ENCODE peak calls at places on chromosomes 12 and 14, in eight cellular contexts. G, P, A, C, E, X, W and V are unnamed samples.

GRCh38 chr12:131927110-131928079 is 1.7 kb upstream of the PUS1 start:
- DNase-seq in C (no peak), A (no peak), P (no peak), X (peak; percentile 64), G (no peak), E (no peak), W (no peak), V (no peak)

GRCh38 chr14:72070458-72070857 is 138.2 kb downstream of the RGS6 start:
- DNase-seq in P (no peak), G (no peak), A (no peak), C (no peak), E (no peak), W (no peak), X (no peak), V (no peak)

GRCh38 chr12:22262309-22262708 is 72.2 kb downstream of the ST8SIA1 start:
- DNase-seq in C (peak; percentile 73), E (no peak), G (peak; percentile 76), P (no peak), W (peak; percentile 42), A (no peak), X (no peak), V (peak; percentile 31)

GRCh38 chr12:7937867-7938506 is 2.0 kb upstream of the SLC2A3 start:
- DNase-seq in P (no peak), E (peak; percentile 55), W (peak; percentile 41), G (peak; percentile 42), C (peak; percentile 26), A (no peak), X (no peak), V (peak; percentile 36)

GRCh38 chr14:57845802-57846531 is 19.9 kb downstream of the SLC35F4 start:
- DNase-seq in W (no peak), E (no peak), G (peak; percentile 54), C (peak; percentile 44), X (no peak), A (no peak), P (no peak), V (no peak)

GRCh38 chr14:104113631-104114420 is 24.6 kb upstream of the KIF26A start:
- DNase-seq in A (no peak), P (no peak), G (no peak), E (no peak), C (no peak), W (no peak), X (peak; percentile 69), V (no peak)

GRCh38 chr12:5656836-5657235 is 224.9 kb downstream of the NTF3 start:
- DNase-seq in X (no peak), P (no peak), E (no peak), C (no peak), A (no peak), G (peak; percentile 3), W (no peak), V (no peak)

GRCh38 chr12:49535921-49536525 is 2.8 kb upstream of the KCNH3 start:
- DNase-seq in X (no peak), C (no peak), P (no peak), A (no peak), E (no peak), W (no peak), G (no peak), V (no peak)

GRCh38 chr14:105478624-105479305 is 4.1 kb downstream of the CRIP2 start:
- DNase-seq in C (no peak), G (no peak), W (no peak), P (no peak), X (no peak), E (no peak), A (no peak), V (no peak)

GRCh38 chr14:105476937-105477658 is 2.5 kb downstream of the CRIP2 start:
- DNase-seq in X (no peak), E (no peak), P (no peak), G (no peak), W (no peak), C (no peak), A (no peak), V (no peak)

GRCh38 chr14:105475916-105476845 is 1.6 kb downstream of the CRIP2 start:
- DNase-seq in W (peak; percentile 65), E (no peak), X (no peak), C (peak; percentile 43), P (no peak), G (peak; percentile 67), A (no peak), V (no peak)

GRCh38 chr14:105479438-105480164 is 5.0 kb downstream of the CRIP2 start:
- DNase-seq in E (no peak), X (no peak), P (no peak), A (no peak), W (no peak), C (no peak), G (no peak), V (no peak)

DNA sequence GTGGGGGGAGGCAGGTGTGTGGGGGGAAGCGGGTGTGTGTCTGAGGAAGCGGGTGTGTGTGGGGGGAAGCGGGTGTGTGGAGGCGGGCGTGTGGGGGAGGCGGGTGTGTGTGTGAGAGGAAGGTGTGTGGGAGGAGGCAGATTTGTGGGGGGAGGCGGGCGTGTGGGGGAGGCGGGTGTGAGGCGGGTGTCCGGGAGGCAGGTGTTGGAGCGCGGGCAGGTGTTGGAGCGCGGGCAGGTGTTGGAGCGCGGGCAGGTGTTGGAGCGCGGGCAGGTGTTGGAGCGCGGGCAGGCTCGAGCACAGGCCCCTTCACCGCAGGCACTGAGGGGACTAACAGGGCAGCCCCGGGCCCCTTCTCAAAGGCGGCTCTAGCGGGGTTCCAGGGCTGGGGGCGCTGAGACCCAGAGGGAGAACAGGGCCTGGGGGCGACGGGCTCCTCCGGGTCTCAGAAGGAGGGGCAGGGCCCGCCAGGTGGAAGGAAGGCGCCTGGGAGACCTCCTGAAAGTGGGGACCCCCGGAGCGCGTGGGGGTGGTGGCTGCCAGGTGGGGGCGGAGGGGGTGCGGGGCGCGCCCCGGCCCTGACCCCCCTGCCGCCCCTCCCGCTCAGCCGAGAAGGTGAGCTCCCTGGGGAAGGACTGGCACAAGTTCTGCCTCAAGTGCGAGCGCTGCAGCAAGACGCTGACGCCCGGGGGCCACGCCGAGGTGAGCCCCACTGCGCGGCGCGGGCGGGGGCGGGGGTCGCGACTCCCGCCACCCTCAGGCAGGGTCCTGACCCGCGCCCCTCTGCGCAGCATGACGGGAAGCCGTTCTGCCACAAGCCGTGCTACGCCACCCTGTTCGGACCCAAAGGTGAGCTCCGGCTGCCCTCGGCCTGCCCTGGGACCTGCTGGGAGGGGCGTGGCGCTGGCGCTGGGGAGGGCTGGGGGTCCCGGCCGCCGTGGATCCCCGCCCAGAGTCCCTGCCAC is 3.3 kb downstream of the CRIP2 start:
- DNase-seq in P (no peak), G (no peak), A (no peak), E (no peak), W (no peak), C (no peak), X (no peak), V (no peak)
- H3K4me3 ChIP-seq in P (no peak overlapping the region), G (no peak overlapping the region), A (no peak overlapping the region), E (no peak overlapping the region), W (no peak overlapping the region), C (no peak overlapping the region), X (peak overlapping the region; percentile 66), V (no peak overlapping the region)

GRCh38 chr12:71693126-71693525 is 7.2 kb downstream of the TMEM19 start:
- DNase-seq in E (no peak), C (no peak), A (no peak), G (no peak), W (no peak), P (no peak), X (no peak), V (no peak)

GRCh38 chr12:71688961-71689570 is 3.2 kb downstream of the TMEM19 start:
- DNase-seq in A (no peak), X (no peak), P (no peak), E (no peak), G (no peak), W (no peak), C (no peak), V (no peak)

GRCh38 chr12:71695782-71696181 is 9.9 kb downstream of the TMEM19 start:
- DNase-seq in E (no peak), G (no peak), C (no peak), A (no peak), W (no peak), X (no peak), P (no peak), V (no peak)

GRCh38 chr12:71691504-71692129 is 5.7 kb downstream of the TMEM19 start:
- DNase-seq in W (no peak), G (no peak), E (no peak), C (no peak), A (no peak), P (no peak), X (no peak), V (no peak)

GRCh38 chr12:71694099-71694820 is 8.4 kb downstream of the TMEM19 start:
- DNase-seq in P (no peak), G (peak; percentile 16), X (no peak), C (no peak), E (no peak), W (peak; percentile 32), A (no peak), V (no peak)
- H3K4me3 ChIP-seq in P (no peak overlapping the region), G (no peak overlapping the region), X (no peak overlapping the region), C (no peak overlapping the region), E (no peak overlapping the region), W (no peak overlapping the region), A (no peak overlapping the region), V (no peak overlapping the region)

GRCh38 chr12:114678718-114679117 is 5.3 kb downstream of the TBX3 start:
- DNase-seq in E (no peak), P (no peak), G (no peak), W (no peak), C (no peak), X (no peak), A (no peak), V (no peak)

GRCh38 chr12:114679452-114679875 is 4.5 kb downstream of the TBX3 start:
- DNase-seq in X (no peak), P (no peak), E (no peak), C (no peak), W (peak; percentile 40), A (no peak), G (no peak), V (no peak)

GRCh38 chr12:114680498-114681148 is 3.4 kb downstream of the TBX3 start:
- DNase-seq in A (no peak), P (no peak), G (no peak), W (peak; percentile 43), C (no peak), X (no peak), E (no peak), V (no peak)

GRCh38 chr12:114681149-114681849 is 2.7 kb downstream of the TBX3 start:
- DNase-seq in X (no peak), A (no peak), C (peak; percentile 55), P (no peak), E (no peak), W (peak; percentile 65), G (peak; percentile 67), V (no peak)

GRCh38 chr12:114679942-114680341 is 4.0 kb downstream of the TBX3 start:
- DNase-seq in E (no peak), G (no peak), C (no peak), X (no peak), P (no peak), W (no peak), A (no peak), V (no peak)
- H3K4me3 ChIP-seq in E (peak overlapping the region; percentile 57), G (peak overlapping the region; percentile 63), C (peak overlapping the region; percentile 95), X (peak overlapping the region; percentile 52), P (peak overlapping the region; percentile 80), W (no peak overlapping the region), A (peak overlapping the region; percentile 23), V (peak overlapping the region; percentile 89)

GRCh38 chr12:92034858-92035401 is 110.7 kb downstream of the BTG1 start:
- DNase-seq in G (peak; percentile 74), W (peak; percentile 86), P (no peak), E (peak; percentile 24), X (peak; percentile 62), A (peak; percentile 29), C (peak; percentile 71), V (peak; percentile 94)

GRCh38 chr12:92034083-92034482 is 111.6 kb downstream of the BTG1 start:
- DNase-seq in X (no peak), A (no peak), P (no peak), G (no peak), C (no peak), W (no peak), E (no peak), V (no peak)

GRCh38 chr12:92036061-92036620 is 109.5 kb downstream of the BTG1 start:
- DNase-seq in X (no peak), W (no peak), P (no peak), C (no peak), G (no peak), A (no peak), E (no peak), V (no peak)

GRCh38 chr12:92036771-92037453 is 108.7 kb downstream of the BTG1 start:
- DNase-seq in X (no peak), W (peak; percentile 37), C (peak; percentile 52), A (no peak), G (peak; percentile 57), P (no peak), E (no peak), V (peak; percentile 96)

GRCh38 chr12:92035477-92035876 is 110.2 kb downstream of the BTG1 start:
- DNase-seq in E (no peak), G (no peak), W (no peak), P (no peak), A (no peak), C (no peak), X (no peak), V (no peak)
- H3K4me3 ChIP-seq in E (peak overlapping the region; percentile 24), G (no peak overlapping the region), W (no peak overlapping the region), P (no peak overlapping the region), A (no peak overlapping the region), C (peak overlapping the region; percentile 59), X (peak overlapping the region; percentile 45), V (no peak overlapping the region)